ENCODE peak calls at places on chromosomes 11 and 22, in six cellular contexts. E is OCI-LY7; V is CD4-positive, alpha-beta memory T cell; H is cardiac muscle cell; Y is Panc1; X is transverse colon. K is an unnamed sample.
A peak's percentile ranks its signal among the peaks of the same experiment; 100 is the strongest.

GRCh38 chr22:17536269-17536668 is 27.0 kb upstream of the SLC25A18 start:
- DNase-seq in E (no peak), Y (no peak), X (no peak), V (no peak), H (no peak), K (no peak)

GRCh38 chr22:37340331-37341262 is 58.3 kb downstream of the CYTH4 start:
- DNase-seq in X (no peak), V (no peak), H (no peak), Y (no peak), E (no peak), K (no peak)

GRCh38 chr22:29147241-29147919 is 58.3 kb upstream of the EMID1 start:
- DNase-seq in X (no peak), Y (no peak), V (no peak), H (no peak), E (no peak), K (no peak)

GRCh38 chr22:24434472-24435322 is 7.3 kb downstream of the ADORA2A start:
- DNase-seq in V (peak; percentile 87), E (peak; percentile 97), Y (no peak), X (peak; percentile 69), H (no peak), K (peak; percentile 38)

GRCh38 chr11:94315664-94316063 is 11.3 kb downstream of the IZUMO1R start:
- DNase-seq in X (no peak), E (no peak), Y (no peak), V (no peak), H (peak; percentile 32), K (no peak)

GRCh38 chr11:59182457-59183151 is 10.7 kb downstream of the DTX4 start:
- DNase-seq in X (peak; percentile 78), E (peak; percentile 33), Y (no peak), H (no peak), V (no peak), K (no peak)

GRCh38 chr22:36722055-36722454 is 18.5 kb upstream of the CACNG2 start:
- DNase-seq in Y (no peak), X (no peak), H (no peak), V (no peak), E (no peak), K (no peak)

GRCh38 chr11:94504689-94505293 is 7.5 kb upstream of the C11orf97 start:
- DNase-seq in V (peak; percentile 51), H (peak; percentile 50), Y (no peak), X (no peak), E (peak; percentile 64), K (no peak)

GRCh38 chr11:48033918-48034341 is 53.6 kb downstream of the PTPRJ start:
- DNase-seq in Y (no peak), X (no peak), V (no peak), E (no peak), H (no peak), K (no peak)

DNA sequence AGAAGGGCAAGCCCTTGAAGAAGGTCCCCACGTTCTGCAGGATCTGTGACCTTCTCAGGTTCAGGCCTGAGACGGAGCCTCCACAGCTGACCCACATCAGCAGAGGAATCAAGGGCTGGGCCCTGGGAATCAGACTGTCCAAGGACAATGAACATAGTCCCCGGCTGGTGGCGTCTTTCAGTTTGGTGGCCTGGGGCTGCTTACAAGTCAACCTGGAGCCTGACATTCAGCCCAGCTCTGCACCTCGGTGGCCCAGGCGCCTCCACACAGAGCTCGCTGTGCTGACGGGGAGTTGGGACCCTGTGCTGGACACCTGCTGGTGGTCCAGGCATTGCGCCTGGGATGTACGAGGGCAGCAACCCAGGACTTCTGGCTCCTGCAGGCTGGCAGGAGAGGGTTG is 523.5 kb downstream of the TBC1D22A start:
- DNase-seq in H (no peak), V (no peak), X (no peak), Y (no peak), E (no peak), K (no peak)
- H3K9me3 ChIP-seq in H (no peaks in the 10 kb centered on the region), V (no peaks in the 10 kb centered on the region), X (no peaks in the 10 kb centered on the region), Y (no peaks in the 10 kb centered on the region), E (no peaks in the 10 kb centered on the region), K (no peaks in the 10 kb centered on the region)

GRCh38 chr22:47392729-47393128 is 630.3 kb downstream of the TBC1D22A start:
- DNase-seq in X (no peak), H (no peak), V (no peak), E (no peak), Y (no peak), K (no peak)
- H3K9me3 ChIP-seq in X (no peaks in the 10 kb centered on the region), H (no peaks in the 10 kb centered on the region), V (no peaks in the 10 kb centered on the region), E (no peaks in the 10 kb centered on the region), Y (no peaks in the 10 kb centered on the region), K (no peaks in the 10 kb centered on the region)

GRCh38 chr22:47205081-47205491 is 442.6 kb downstream of the TBC1D22A start:
- DNase-seq in V (no peak), H (no peak), Y (no peak), E (no peak), X (no peak), K (no peak)

GRCh38 chr22:47206185-47206584 is 443.7 kb downstream of the TBC1D22A start:
- DNase-seq in V (no peak), E (no peak), Y (no peak), X (no peak), H (no peak), K (no peak)

GRCh38 chr22:47206819-47207218 is 444.4 kb downstream of the TBC1D22A start:
- DNase-seq in E (no peak), H (no peak), Y (no peak), V (no peak), X (no peak), K (no peak)

GRCh38 chr22:47204002-47204979 is 441.8 kb downstream of the TBC1D22A start:
- DNase-seq in V (no peak), Y (no peak), X (no peak), E (no peak), H (no peak), K (peak; percentile 5)

GRCh38 chr22:47205562-47205961 is 443.1 kb downstream of the TBC1D22A start:
- DNase-seq in E (no peak), V (no peak), H (no peak), X (no peak), Y (no peak), K (no peak)
- H3K9me3 ChIP-seq in E (no peaks in the 10 kb centered on the region), V (no peaks in the 10 kb centered on the region), H (no peaks in the 10 kb centered on the region), X (no peaks in the 10 kb centered on the region), Y (no peaks in the 10 kb centered on the region), K (no peaks in the 10 kb centered on the region)

DNA sequence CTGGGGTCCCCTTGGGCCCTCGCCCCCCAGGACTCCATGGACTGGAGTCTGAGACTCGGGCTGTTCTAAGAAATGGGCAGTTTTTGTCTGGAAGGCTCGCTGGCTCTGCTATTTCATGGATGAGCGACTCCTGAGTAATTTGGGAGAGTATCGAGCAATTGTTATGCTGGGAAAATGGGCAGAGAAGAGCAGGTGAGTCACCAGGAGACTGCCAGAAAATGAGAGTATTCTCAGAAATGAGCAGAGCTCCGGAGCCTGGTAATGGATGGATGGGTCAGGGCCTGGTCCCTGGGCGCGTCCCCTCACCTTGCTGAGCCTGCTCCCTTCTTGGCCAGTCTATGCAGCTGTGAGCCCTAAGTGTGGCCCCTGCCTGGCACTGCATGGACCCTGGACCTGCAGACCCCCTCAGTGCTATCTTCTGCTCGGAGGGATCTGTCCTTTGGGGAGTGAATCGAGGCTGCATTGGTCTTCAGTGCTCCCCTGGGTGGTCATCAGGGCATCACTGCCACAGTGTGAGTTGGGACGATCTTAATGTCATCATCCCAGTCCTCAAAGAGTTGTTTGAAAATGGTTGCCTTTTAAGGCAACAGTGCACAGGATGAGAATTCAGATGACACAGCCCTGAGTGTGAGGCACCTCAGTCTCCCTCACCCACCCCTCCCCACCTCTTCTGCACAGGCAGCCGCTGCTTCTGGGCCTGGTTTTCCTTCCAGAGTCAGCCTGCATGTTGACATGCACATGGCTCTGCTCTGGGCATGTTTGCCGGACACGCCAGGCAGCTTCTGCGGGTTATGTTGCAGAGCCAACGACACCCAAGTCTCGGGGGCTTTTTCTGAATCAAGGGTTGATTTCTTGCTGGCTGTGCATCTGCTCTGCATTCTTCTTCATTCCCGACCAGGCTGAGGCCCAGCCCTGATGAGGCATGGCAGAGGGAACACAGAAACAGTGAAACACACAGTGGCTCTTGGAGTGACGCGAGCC is 519.0 kb downstream of the TBC1D22A start:
- DNase-seq in X (no peak), E (no peak), V (no peak), Y (no peak), H (no peak), K (no peak)
- H3K9me3 ChIP-seq in X (no peaks in the 10 kb centered on the region), E (no peaks in the 10 kb centered on the region), V (no peaks in the 10 kb centered on the region), Y (no peaks in the 10 kb centered on the region), H (no peaks in the 10 kb centered on the region), K (no peaks in the 10 kb centered on the region)

GRCh38 chr11:46963848-46964247 is 27.3 kb downstream of the CSTPP1 start:
- DNase-seq in X (no peak), H (no peak), E (no peak), V (no peak), Y (no peak), K (no peak)

GRCh38 chr11:46970913-46971625 is 34.5 kb downstream of the CSTPP1 start:
- DNase-seq in X (no peak), Y (no peak), E (no peak), H (no peak), V (no peak), K (no peak)

GRCh38 chr11:46967962-46968361 is 31.4 kb downstream of the CSTPP1 start:
- DNase-seq in H (no peak), V (no peak), E (no peak), X (no peak), Y (no peak), K (no peak)

GRCh38 chr11:46969379-46969778 is 32.8 kb downstream of the CSTPP1 start:
- DNase-seq in X (no peak), E (no peak), H (no peak), Y (no peak), V (no peak), K (no peak)

DNA sequence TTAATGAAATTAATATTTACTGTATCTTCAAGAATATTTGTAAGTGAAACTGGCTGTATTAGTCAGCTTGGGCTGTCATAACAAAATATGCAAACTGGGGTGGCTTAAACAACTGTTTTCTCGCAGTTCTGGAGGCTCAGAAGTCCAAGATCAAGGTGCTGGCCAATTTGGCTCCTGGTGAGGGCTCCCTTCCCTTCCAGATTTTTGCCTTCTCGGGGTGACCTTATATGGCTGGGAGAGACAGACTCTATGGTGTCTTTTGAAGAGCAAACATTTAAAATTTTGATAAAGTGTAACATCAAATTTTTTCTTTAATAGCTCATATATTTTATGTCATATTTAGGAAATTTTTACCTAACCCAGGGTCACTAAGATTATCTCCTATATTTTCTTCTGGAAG is 30.2 kb downstream of the CSTPP1 start:
- DNase-seq in Y (no peak), X (no peak), H (no peak), V (no peak), E (no peak), K (no peak)
- H3K9me3 ChIP-seq in Y (no peaks in the 10 kb centered on the region), X (no peaks in the 10 kb centered on the region), H (no peaks in the 10 kb centered on the region), V (no peaks in the 10 kb centered on the region), E (no peaks in the 10 kb centered on the region), K (no peaks in the 10 kb centered on the region)

GRCh38 chr22:47423861-47424820 is 661.7 kb downstream of the TBC1D22A start:
- DNase-seq in H (no peak), E (no peak), Y (no peak), V (no peak), X (no peak), K (no peak)

GRCh38 chr22:47422736-47423135 is 660.3 kb downstream of the TBC1D22A start:
- DNase-seq in H (no peak), Y (no peak), E (no peak), V (no peak), X (no peak), K (no peak)

GRCh38 chr22:47420211-47420610 is 657.8 kb downstream of the TBC1D22A start:
- DNase-seq in X (no peak), V (no peak), Y (no peak), E (no peak), H (no peak), K (no peak)

GRCh38 chr22:47421846-47422245 is 659.4 kb downstream of the TBC1D22A start:
- DNase-seq in X (no peak), H (no peak), Y (no peak), E (no peak), V (no peak), K (no peak)

GRCh38 chr22:47423266-47423665 is 660.8 kb downstream of the TBC1D22A start:
- DNase-seq in E (no peak), X (no peak), H (no peak), V (no peak), Y (no peak), K (no peak)
- H3K9me3 ChIP-seq in E (no peaks in the 10 kb centered on the region), X (no peaks in the 10 kb centered on the region), H (no peaks in the 10 kb centered on the region), V (no peaks in the 10 kb centered on the region), Y (no peaks in the 10 kb centered on the region), K (no peaks in the 10 kb centered on the region)

K was measured in T-helper 17 cell.